ENCODE peak calls at places on chromosomes 6 and 20, in four cellular contexts. P, M, A and S are unnamed samples.

GRCh38 chr6:21201673-21202430 is 391.7 kb upstream of the SOX4 start:
- DNase-seq in P (no peak), M (no peak), A (peak), S (no peak)

GRCh38 chr6:127053032-127053908 is 65.2 kb upstream of the RSPO3 start:
- DNase-seq in P (no peak), M (no peak), A (no peak), S (no peak)

GRCh38 chr6:3280866-3281465 is 22.2 kb downstream of the PSMG4 start:
- DNase-seq in P (no peak), M (peak), A (no peak), S (peak)

GRCh38 chr6:127515234-127515793 is 3.8 kb downstream of the MTCL3 start:
- DNase-seq in P (no peak), M (peak), A (peak), S (no peak)

GRCh38 chr20:17629025-17629424 is 53.0 kb downstream of the RRBP1 start:
- DNase-seq in P (no peak), M (no peak), A (no peak), S (no peak)

GRCh38 chr6:141354191-141354950 is 778.4 kb upstream of the GJE1 start:
- DNase-seq in P (no peak), M (no peak), A (no peak), S (no peak)

GRCh38 chr6:168495636-168496035 is 54.7 kb downstream of the SMOC2 start:
- DNase-seq in P (no peak), M (no peak), A (no peak), S (no peak)

GRCh38 chr6:20943036-20943627 is 408.9 kb downstream of the CDKAL1 start:
- DNase-seq in P (no peak), M (no peak), A (no peak), S (no peak)

GRCh38 chr6:1558388-1558787 is 51.3 kb upstream of the FOXC1 start:
- DNase-seq in P (no peak), M (no peak), A (no peak), S (no peak)

GRCh38 chr6:40894962-40895799 is 143.8 kb downstream of the UNC5CL start:
- DNase-seq in P (peak), M (peak), A (no peak), S (no peak)